ENCODE peak calls at places on chromosomes 4 and X, in four cellular contexts. B, Y, C and M are unnamed samples.
A peak's percentile ranks its signal among the peaks of the same experiment; 100 is the strongest.

GRCh38 chrX:119541188-119541587 is 24.0 kb downstream of the STEEP1 start:
- DNase-seq in B (peak; percentile 86), Y (peak; percentile 54), C (no peak), M (peak; percentile 73)

GRCh38 chrX:42934020-42934701 is 156.2 kb upstream of the PPP1R2C start:
- DNase-seq in B (no peak), Y (no peak), C (no peak), M (no peak)

GRCh38 chr4:138188406-138189084 is 53.6 kb downstream of the SLC7A11 start:
- DNase-seq in B (peak; percentile 39), Y (no peak), C (no peak), M (peak; percentile 65)

GRCh38 chr4:107834241-107834856 is 9.6 kb downstream of the SGMS2 start:
- DNase-seq in B (no peak), Y (no peak), C (no peak), M (peak; percentile 16)

GRCh38 chr4:138875886-138876608 is 139.5 kb upstream of the NOCT start:
- DNase-seq in B (peak; percentile 88), Y (no peak), C (no peak), M (peak; percentile 91)

GRCh38 chr4:140012688-140013087 is 141.3 kb downstream of the MAML3 start:
- DNase-seq in B (peak; percentile 95), Y (peak; percentile 58), C (peak; percentile 70), M (peak; percentile 80)

GRCh38 chr4:107988763-107989035 is 990 bp upstream of the HADH start:
- DNase-seq in B (no peak), Y (no peak), C (no peak), M (no peak)

GRCh38 chr4:84995386-84995785 is 28.9 kb upstream of the WDFY3 start:
- DNase-seq in B (no peak), Y (no peak), C (no peak), M (peak; percentile 96)

GRCh38 chr4:20603671-20604313 is 96.5 kb upstream of the PACRGL start:
- DNase-seq in B (peak; percentile 83), Y (no peak), C (no peak), M (no peak)

GRCh38 chrX:41522681-41523080 is 75.5 kb downstream of the NYX start:
- DNase-seq in B (no peak), Y (no peak), C (no peak), M (no peak)

GRCh38 chr4:184384810-184385557 is 89.4 kb downstream of the IRF2 start:
- DNase-seq in B (peak; percentile 46), Y (peak; percentile 27), C (no peak), M (no peak)

GRCh38 chr4:187656953-187657352 is 338.6 kb upstream of the ZFP42 start:
- DNase-seq in B (peak; percentile 90), Y (no peak), C (no peak), M (no peak)

GRCh38 chr4:119113033-119113655 is 22.5 kb upstream of the MYOZ2 start:
- DNase-seq in B (peak; percentile 96), Y (no peak), C (no peak), M (peak; percentile 34)

GRCh38 chrX:107760304-107761077 is 15.1 kb downstream of the TSC22D3 start:
- DNase-seq in B (no peak), Y (no peak), C (no peak), M (no peak)

GRCh38 chr4:169099775-169100180 is 89.7 kb upstream of the CBR4 start:
- DNase-seq in B (peak; percentile 72), Y (no peak), C (no peak), M (no peak)

GRCh38 chrX:3576886-3577516 is 136.4 kb downstream of the PRKX start:
- DNase-seq in B (peak; percentile 54), Y (no peak), C (no peak), M (no peak)

GRCh38 chrX:23799469-23800065 is 16.6 kb downstream of the SAT1 start:
- DNase-seq in B (peak; percentile 60), Y (no peak), C (no peak), M (no peak)
- H4K5ac ChIP-seq in B (no peak overlapping the region), Y (no peak overlapping the region), C (no peak overlapping the region), M (no peak overlapping the region)

DNA sequence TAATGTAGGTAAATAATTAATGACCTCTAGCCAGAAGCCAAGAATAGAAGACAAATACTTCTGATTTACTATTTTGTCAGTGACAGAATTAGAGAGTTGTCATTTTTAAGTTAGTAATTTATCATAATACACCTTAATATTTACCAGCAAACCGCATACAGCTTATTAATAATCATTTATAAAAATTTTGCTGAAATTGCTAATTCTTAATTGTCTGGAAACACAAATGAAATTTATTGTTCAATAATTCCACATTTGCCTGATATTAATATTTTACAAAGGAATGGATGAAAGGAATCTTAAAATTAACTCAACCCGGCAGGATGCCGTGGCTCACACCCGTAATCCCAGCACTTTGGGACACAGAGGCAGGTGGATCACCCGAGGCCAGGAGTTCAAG is 44.7 kb downstream of the PROM1 start:
- DNase-seq in B (no peak), Y (no peak), C (no peak), M (no peak)
- H4K5ac ChIP-seq in B (no peak overlapping the region), Y (no peak overlapping the region), C (no peak overlapping the region), M (no peak overlapping the region)

GRCh38 chr4:166498541-166498940 is 625.5 kb downstream of the TLL1 start:
- DNase-seq in B (no peak), Y (no peak), C (no peak), M (no peak)
- H4K5ac ChIP-seq in B (no peak overlapping the region), Y (no peak overlapping the region), C (no peak overlapping the region), M (no peak overlapping the region)

DNA sequence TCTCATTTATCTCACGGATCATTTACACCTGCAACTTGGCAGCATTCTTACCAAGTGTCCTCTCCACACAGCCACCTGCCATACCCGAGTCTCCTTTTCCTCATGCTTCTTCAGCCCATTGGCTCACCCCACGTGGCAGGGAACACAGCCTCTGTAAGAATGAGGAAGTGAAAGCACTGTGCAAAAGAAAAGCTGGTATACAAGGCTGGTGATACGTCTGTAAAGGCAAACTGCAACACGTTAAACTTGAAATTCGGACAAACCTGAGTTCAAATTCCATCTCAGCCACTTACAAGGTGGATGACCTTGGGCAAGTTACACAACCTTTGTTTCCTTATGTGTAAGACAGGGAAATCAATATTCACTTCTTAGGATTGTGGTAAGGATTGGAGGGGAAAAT is 164.0 kb upstream of the RASGEF1B start:
- DNase-seq in B (no peak), Y (no peak), C (no peak), M (no peak)
- H4K5ac ChIP-seq in B (no peak overlapping the region), Y (no peak overlapping the region), C (no peak overlapping the region), M (no peak overlapping the region)

DNA sequence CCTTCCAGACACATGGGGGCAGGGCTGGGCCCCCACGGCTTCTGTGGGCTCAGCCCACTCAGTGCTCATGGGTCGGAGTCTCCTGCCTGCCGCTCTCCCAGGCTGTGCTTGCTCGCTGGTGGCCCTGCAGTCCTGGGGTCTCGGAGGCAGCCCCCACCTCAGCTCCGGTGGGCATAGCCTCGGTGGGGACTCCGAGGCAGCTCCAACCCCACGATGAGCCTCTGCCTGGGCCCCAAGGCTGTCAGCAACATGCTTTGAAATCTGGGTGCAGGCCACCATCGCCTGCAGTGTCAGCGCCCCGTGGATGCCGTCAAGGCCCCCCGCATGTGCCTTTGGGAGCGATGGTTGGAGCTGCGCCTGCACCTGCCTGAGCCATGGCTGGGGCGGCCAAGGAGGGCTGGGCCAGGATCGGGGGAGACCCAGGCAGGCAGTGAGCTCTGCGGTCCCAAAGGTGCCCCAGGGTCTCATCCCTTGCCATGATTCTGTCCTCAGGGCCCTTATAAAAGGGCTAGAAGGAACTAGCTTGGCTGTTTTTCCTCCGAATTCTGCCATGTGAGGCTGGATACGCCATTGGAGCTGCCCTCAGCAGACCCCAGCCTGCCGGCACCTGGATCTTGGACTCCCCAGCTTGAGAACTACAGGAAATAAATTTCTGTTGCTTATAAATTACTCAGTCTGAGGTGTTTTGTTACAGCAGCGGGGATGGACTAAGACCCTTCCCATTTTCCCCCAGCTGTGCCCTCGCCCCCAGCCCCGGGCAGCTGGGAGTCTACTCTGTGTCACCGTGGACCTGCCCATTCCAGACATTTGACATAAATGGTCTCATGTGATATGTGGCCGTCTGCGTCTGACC is 30.4 kb upstream of the SPON2 start:
- DNase-seq in B (no peak), Y (no peak), C (no peak), M (no peak)
- H4K5ac ChIP-seq in B (peak overlapping the region; percentile 80), Y (no peak overlapping the region), C (no peak overlapping the region), M (no peak overlapping the region)

DNA sequence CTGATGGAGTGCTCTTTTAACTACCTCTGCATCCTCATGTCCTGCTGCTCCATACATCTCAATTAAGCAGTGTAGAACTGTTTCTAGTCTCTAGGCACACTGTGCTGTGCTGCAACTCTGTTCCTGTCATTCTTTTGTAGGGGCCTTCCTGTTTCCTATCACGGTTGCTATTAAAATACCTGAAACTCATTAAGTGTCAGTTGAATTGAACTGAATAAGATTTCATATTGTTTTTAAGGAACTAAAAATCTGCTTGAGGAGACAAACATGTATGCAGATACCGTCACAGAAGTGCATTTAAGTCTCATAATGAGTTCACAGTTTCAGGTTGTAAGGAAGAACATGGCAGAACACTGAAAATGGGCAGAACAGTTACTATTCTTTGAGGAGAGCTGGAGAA is 170.1 kb downstream of the LARP7 start:
- DNase-seq in B (no peak), Y (no peak), C (no peak), M (no peak)
- H4K5ac ChIP-seq in B (no peak overlapping the region), Y (no peak overlapping the region), C (no peak overlapping the region), M (no peak overlapping the region)

GRCh38 chrX:123189318-123189717 is 5.2 kb downstream of the GRIA3 start:
- DNase-seq in B (no peak), Y (no peak), C (no peak), M (no peak)
- H4K5ac ChIP-seq in B (no peak overlapping the region), Y (no peak overlapping the region), C (no peak overlapping the region), M (no peak overlapping the region)

GRCh38 chr4:14434916-14435315 is 567.4 kb upstream of the CPEB2 start:
- DNase-seq in B (no peak), Y (no peak), C (no peak), M (no peak)
- H4K5ac ChIP-seq in B (no peak overlapping the region), Y (no peak overlapping the region), C (no peak overlapping the region), M (no peak overlapping the region)

GRCh38 chr4:88091378-88091777 is 67.1 kb downstream of the ABCG2 start:
- DNase-seq in B (no peak), Y (no peak), C (no peak), M (no peak)

GRCh38 chr4:88090898-88091297 is 67.5 kb downstream of the ABCG2 start:
- DNase-seq in B (no peak), Y (no peak), C (no peak), M (no peak)

GRCh38 chr4:88087004-88087403 is 71.4 kb downstream of the ABCG2 start:
- DNase-seq in B (no peak), Y (no peak), C (no peak), M (no peak)
- H4K5ac ChIP-seq in B (no peak overlapping the region), Y (no peak overlapping the region), C (no peak overlapping the region), M (no peak overlapping the region)